ENCODE peak calls at places on chromosomes 11 and 22, in five cellular contexts. Y is endothelial cell, D is HCT116, W is cardiac fibroblast, V is sigmoid colon. E is an unnamed sample.

GRCh38 chr11:65853249-65853979 is 4.6 kb downstream of the CFL1 start:
- DNase-seq in V (peak; percentile 61), W (no peak), D (no peak), Y (no peak), E (no peak)

GRCh38 chr11:1852885-1853284 is at the start of gene LSP1:
- DNase-seq in D (no peak), V (no peak), W (no peak), Y (no peak), E (peak; percentile 94)

GRCh38 chr11:130587658-130588057 is 139.2 kb downstream of the ADAMTS15 start:
- DNase-seq in Y (no peak), W (no peak), V (no peak), D (no peak), E (no peak)

GRCh38 chr11:3861698-3862097 is 6.2 kb downstream of the STIM1 start:
- DNase-seq in D (no peak), Y (no peak), V (no peak), W (peak; percentile 17), E (no peak)

GRCh38 chr11:86341382-86341781 is 33.3 kb upstream of the CCDC81 start:
- DNase-seq in V (no peak), Y (no peak), W (no peak), D (no peak), E (no peak)

GRCh38 chr11:36060926-36061325 is 117.1 kb downstream of the LDLRAD3 start:
- DNase-seq in W (peak; percentile 31), V (no peak), D (no peak), Y (no peak), E (peak; percentile 11)

GRCh38 chr11:9090488-9091043 is 833 bp downstream of the SCUBE2 start:
- DNase-seq in D (no peak), W (no peak), V (no peak), Y (no peak), E (no peak)

GRCh38 chr11:95863486-95864140 is 60.3 kb downstream of the MTMR2 start:
- DNase-seq in V (no peak), W (peak; percentile 88), D (no peak), Y (no peak), E (no peak)

GRCh38 chr11:38006466-38006865 is 1408.4 kb upstream of the RAG2 start:
- DNase-seq in Y (no peak), V (no peak), W (peak; percentile 66), D (no peak), E (no peak)

GRCh38 chr11:38005597-38005996 is 1407.6 kb upstream of the RAG2 start:
- DNase-seq in W (peak; percentile 81), D (no peak), Y (no peak), V (no peak), E (no peak)
- TF ChIP-seq CTCF in W (no peak), D (no peak), Y (no peak), V (no peak), E (no peak)

DNA sequence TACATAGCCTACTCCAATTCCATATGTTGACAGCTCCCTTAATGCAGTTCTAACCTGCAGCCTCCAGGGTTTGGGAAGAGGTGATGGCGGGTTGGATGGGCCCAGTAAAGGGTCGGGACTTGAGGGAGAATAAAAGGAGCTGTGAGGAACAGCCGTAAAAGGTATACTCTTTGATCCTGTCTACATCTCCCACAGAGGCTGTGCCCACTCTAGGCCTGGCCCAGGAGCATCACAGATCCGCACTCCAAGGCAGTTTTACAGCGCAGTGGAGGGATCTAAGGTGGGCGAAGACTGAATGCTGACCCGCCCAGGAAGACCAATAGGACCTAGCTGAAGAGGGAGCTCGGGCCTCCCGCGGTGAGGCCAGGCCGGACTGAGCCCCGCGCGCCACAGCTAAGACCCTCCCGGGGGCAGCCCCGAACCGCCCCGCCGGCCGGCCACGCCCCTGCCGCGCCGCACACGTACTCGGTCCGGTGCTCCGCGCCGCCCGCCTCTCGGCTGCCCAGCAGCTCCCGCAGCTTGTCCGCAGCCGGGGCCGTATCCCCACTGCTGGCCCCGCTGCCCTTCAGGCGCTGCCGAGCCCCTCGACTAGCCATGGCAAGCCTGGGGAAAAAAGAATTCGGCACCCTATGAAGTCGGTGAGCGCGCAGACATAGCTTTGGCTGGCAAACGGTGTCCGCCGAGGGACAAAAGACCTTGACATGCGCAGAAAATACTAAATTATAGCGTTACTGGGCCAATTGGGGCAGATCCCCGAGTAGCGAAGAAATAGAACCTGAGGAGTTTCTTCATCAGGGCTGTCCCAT is at the start of gene ALG9:
- DNase-seq in D (peak; percentile 73), V (peak; percentile 90), W (peak; percentile 88), Y (peak; percentile 75), E (peak; percentile 51)
- TF ChIP-seq CTCF in D (peak; percentile 49), V (peak; percentile 18), W (peak; percentile 49), Y (peak; percentile 38), E (peak; percentile 2)

DNA sequence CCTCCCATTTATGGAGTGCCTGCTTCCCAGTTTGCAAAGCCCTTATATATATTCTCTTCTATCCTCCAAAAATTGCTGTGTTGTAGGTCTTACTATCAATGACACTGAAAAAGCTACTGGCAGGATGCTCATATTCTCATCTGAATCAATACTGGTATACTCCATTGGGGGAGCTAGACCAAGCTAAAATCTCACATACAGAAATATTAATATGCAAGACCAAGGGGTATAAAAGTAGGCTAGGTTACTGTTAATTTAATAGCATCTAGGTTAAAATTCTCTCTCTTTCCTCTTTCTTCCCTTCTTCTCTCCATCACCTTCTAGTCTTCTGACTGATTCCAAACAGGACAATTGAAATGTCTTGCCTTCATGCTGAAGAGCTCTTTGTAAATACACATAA is 17.1 kb upstream of the BDNF start:
- DNase-seq in W (peak; percentile 48), D (no peak), V (no peak), Y (no peak), E (no peak)
- TF ChIP-seq CTCF in W (peak; percentile 48), D (peak; percentile 65), V (no peak), Y (peak; percentile 20), E (peak; percentile 11)

GRCh38 chr22:46195487-46196165 is 45.3 kb downstream of the PPARA start:
- DNase-seq in Y (no peak), D (no peak), W (no peak), V (no peak), E (no peak)
- TF ChIP-seq CTCF in Y (no peak), D (no peak), W (no peak), V (no peak), E (no peak)

GRCh38 chr11:115522302-115522701 is 18.1 kb upstream of the CADM1 start:
- DNase-seq in Y (no peak), D (no peak), W (no peak), V (no peak), E (no peak)

GRCh38 chr11:115524572-115524971 is 20.4 kb upstream of the CADM1 start:
- DNase-seq in W (no peak), D (no peak), Y (no peak), V (no peak), E (no peak)

GRCh38 chr11:115521874-115522273 is 17.7 kb upstream of the CADM1 start:
- DNase-seq in W (no peak), V (no peak), D (no peak), Y (no peak), E (no peak)

GRCh38 chr11:115525600-115526006 is 21.4 kb upstream of the CADM1 start:
- DNase-seq in W (no peak), D (no peak), V (no peak), Y (no peak), E (no peak)

GRCh38 chr11:115523727-115524399 is 19.6 kb upstream of the CADM1 start:
- DNase-seq in D (no peak), V (no peak), W (no peak), Y (no peak), E (no peak)
- TF ChIP-seq CTCF in D (no peak), V (no peak), W (no peak), Y (no peak), E (no peak)

DNA sequence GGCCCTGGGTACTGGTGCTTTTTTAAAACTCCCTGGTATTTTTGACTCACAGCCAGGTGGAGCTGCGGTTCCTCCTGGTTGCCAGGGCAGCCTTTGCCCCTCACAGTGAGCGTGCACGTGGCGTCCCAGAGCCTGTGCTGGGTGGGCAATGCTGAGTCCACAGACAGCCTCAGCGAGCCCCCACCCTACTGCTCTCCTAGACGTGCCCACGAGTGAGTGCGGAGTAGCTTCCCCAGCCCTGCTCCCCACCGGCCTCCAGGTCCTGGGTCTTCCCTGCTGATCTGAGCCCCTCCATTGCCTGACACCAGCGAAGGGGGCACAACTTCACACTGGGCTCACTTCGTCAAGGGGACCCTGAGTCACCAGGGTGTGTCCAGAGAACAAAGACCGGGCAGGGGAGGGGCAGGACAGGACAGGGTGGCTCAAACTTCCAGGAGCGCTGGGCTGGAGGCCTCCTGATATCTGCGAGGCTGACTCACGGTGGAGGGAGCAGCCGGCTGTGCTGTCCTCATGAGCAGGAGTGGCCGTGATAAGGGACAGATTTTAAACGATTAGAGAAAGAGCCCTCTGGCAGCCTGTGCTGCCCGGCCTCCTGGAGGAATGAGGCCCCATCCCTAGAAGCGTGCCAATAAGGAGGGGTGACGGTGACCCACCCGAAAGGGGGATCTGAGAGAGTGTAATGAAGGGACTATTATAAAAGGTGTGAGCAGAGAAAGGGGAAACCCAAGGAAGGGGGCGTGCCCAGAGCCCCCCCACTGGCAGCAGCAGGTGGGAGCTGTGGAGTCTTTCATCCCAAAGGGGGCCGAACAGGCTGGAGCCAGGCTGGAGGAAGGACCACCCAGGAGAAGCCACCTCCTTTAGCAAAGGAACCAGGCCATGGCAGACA is 129.3 kb upstream of the FGF3 start:
- DNase-seq in D (peak; percentile 96), Y (no peak), V (no peak), W (peak; percentile 47), E (no peak)
- TF ChIP-seq CTCF in D (peak; percentile 8), Y (no peak), V (no peak), W (no peak), E (no peak)

GRCh38 chr11:61509058-61510029 is 795 bp downstream of the LRRC10B start:
- DNase-seq in Y (peak; percentile 75), V (peak; percentile 74), W (peak; percentile 67), D (peak; percentile 37), E (peak; percentile 82)
- TF ChIP-seq CTCF in Y (peak; percentile 48), V (no peak), W (peak; percentile 19), D (peak; percentile 22), E (peak; percentile 65)

GRCh38 chr11:132988381-132988780 is 543.9 kb downstream of the OPCML start:
- DNase-seq in W (no peak), Y (no peak), V (no peak), D (no peak), E (no peak)

GRCh38 chr11:132987936-132988335 is 544.4 kb downstream of the OPCML start:
- DNase-seq in V (no peak), W (peak; percentile 1), D (no peak), Y (no peak), E (no peak)

GRCh38 chr11:132994038-132994502 is 538.2 kb downstream of the OPCML start:
- DNase-seq in W (no peak), V (no peak), Y (no peak), D (no peak), E (no peak)

GRCh38 chr11:132997396-132997795 is 534.9 kb downstream of the OPCML start:
- DNase-seq in V (no peak), D (no peak), Y (no peak), W (no peak), E (no peak)

DNA sequence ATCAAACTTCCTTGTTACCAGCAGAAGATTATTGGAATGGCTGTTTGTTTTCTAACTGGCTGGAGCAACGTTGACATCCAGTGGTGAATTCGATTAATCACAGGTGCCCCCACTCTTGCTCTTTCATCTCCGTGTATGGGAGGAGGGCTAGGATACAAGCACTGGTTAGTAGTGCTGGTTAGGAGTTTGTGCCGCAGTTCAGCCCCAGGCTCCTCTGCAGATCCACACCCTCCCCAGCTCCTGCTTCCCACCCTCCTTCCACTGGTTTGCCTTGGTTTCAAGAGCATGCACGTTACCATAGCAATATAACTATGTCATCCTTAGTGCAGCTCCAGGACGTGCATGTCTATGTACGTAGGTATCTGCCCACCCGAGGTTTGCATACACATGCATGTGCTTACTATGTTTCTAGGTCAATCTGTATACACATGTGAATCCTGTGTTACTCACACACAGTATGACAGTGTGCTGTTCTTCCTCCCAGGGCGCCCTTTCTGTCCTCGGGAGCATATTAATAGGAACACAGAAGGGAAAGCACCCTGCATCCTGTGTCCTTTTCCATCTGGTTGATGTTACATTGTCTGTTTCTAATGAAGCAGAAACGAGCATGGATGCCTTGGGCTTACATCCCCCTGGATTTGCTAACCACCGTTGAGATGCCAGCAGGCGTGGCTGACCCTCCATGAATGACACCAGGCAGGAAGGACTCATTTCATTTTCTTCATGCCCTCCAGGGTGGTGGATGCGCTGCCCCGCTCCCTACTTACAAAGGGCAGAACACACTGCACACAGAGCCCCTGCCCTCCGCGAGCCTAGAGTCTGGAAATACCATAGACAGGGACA is 539.2 kb downstream of the OPCML start:
- DNase-seq in D (no peak), V (no peak), W (no peak), Y (peak; percentile 19), E (no peak)
- TF ChIP-seq CTCF in D (no peak), V (no peak), W (no peak), Y (no peak), E (no peak)